ENCODE peak calls at places on chromosomes 13 and 19, in ten cellular contexts. One of them, this sample, is unnamed.

GRCh38 chr13:26184791-26185250 is 37.3 kb downstream of the RNF6 start:
- DNase-seq in substantia nigra: no peak
- DNase-seq in T-helper 9 cell: peak
- DNase-seq in retina: peak
- DNase-seq in amygdala: peak
- DNase-seq in body of pancreas: peak
- DNase-seq in Peyer's patch: peak
- DNase-seq in hypothalamus: peak
- DNase-seq in thoracic aorta: no peak
- DNase-seq in GM04504: peak
- DNase-seq in this sample: peak

GRCh38 chr19:48006762-48007161 is 12.3 kb downstream of the ELSPBP1 start:
- DNase-seq in substantia nigra: no peak
- DNase-seq in retina: no peak
- DNase-seq in GM04504: no peak
- DNase-seq in Peyer's patch: no peak
- DNase-seq in T-helper 9 cell: no peak
- DNase-seq in thoracic aorta: no peak
- DNase-seq in body of pancreas: no peak
- DNase-seq in hypothalamus: no peak
- DNase-seq in amygdala: no peak
- DNase-seq in this sample: no peak

GRCh38 chr13:26168835-26169234 is 53.3 kb downstream of the RNF6 start:
- DNase-seq in amygdala: no peak
- DNase-seq in hypothalamus: no peak
- DNase-seq in GM04504: no peak
- DNase-seq in T-helper 9 cell: no peak
- DNase-seq in Peyer's patch: no peak
- DNase-seq in thoracic aorta: no peak
- DNase-seq in substantia nigra: no peak
- DNase-seq in retina: no peak
- DNase-seq in body of pancreas: no peak
- DNase-seq in this sample: no peak

GRCh38 chr19:16084067-16084685 is 7.9 kb downstream of the TPM4 start:
- DNase-seq in GM04504: no peak
- DNase-seq in amygdala: no peak
- DNase-seq in retina: no peak
- DNase-seq in T-helper 9 cell: no peak
- DNase-seq in body of pancreas: no peak
- DNase-seq in Peyer's patch: no peak
- DNase-seq in thoracic aorta: no peak
- DNase-seq in hypothalamus: no peak
- DNase-seq in substantia nigra: no peak
- DNase-seq in this sample: no peak

GRCh38 chr13:50626031-50626643 is 217.4 kb downstream of the DLEU7 start:
- DNase-seq in T-helper 9 cell: no peak
- DNase-seq in amygdala: no peak
- DNase-seq in Peyer's patch: no peak
- DNase-seq in thoracic aorta: no peak
- DNase-seq in retina: no peak
- DNase-seq in hypothalamus: no peak
- DNase-seq in GM04504: peak
- DNase-seq in substantia nigra: no peak
- DNase-seq in body of pancreas: no peak
- DNase-seq in this sample: no peak

GRCh38 chr13:32499538-32500210 is 38.9 kb downstream of the N4BP2L2 start:
- DNase-seq in substantia nigra: no peak
- DNase-seq in amygdala: no peak
- DNase-seq in thoracic aorta: no peak
- DNase-seq in hypothalamus: no peak
- DNase-seq in body of pancreas: no peak
- DNase-seq in retina: no peak
- DNase-seq in Peyer's patch: no peak
- DNase-seq in GM04504: no peak
- DNase-seq in T-helper 9 cell: no peak
- DNase-seq in this sample: no peak

GRCh38 chr13:114089751-114090400 is 42.5 kb downstream of the RASA3 start:
- DNase-seq in amygdala: no peak
- DNase-seq in substantia nigra: no peak
- DNase-seq in GM04504: no peak
- DNase-seq in hypothalamus: no peak
- DNase-seq in retina: no peak
- DNase-seq in T-helper 9 cell: no peak
- DNase-seq in body of pancreas: peak
- DNase-seq in thoracic aorta: no peak
- DNase-seq in Peyer's patch: no peak
- DNase-seq in this sample: no peak

GRCh38 chr19:49987159-49987698 is 26.3 kb upstream of the SIGLEC11 start:
- DNase-seq in thoracic aorta: peak
- DNase-seq in substantia nigra: peak
- DNase-seq in retina: peak
- DNase-seq in T-helper 9 cell: peak
- DNase-seq in GM04504: peak
- DNase-seq in hypothalamus: peak
- DNase-seq in amygdala: peak
- DNase-seq in Peyer's patch: peak
- DNase-seq in body of pancreas: peak
- DNase-seq in this sample: no peak

GRCh38 chr19:48499352-48500090 is 12.1 kb downstream of the LMTK3 start:
- DNase-seq in T-helper 9 cell: no peak
- DNase-seq in thoracic aorta: no peak
- DNase-seq in retina: no peak
- DNase-seq in GM04504: no peak
- DNase-seq in Peyer's patch: no peak
- DNase-seq in body of pancreas: no peak
- DNase-seq in amygdala: no peak
- DNase-seq in hypothalamus: no peak
- DNase-seq in substantia nigra: no peak
- DNase-seq in this sample: no peak

GRCh38 chr19:4454952-4455738 is 2.4 kb downstream of the UBXN6 start:
- DNase-seq in hypothalamus: no peak
- DNase-seq in Peyer's patch: no peak
- DNase-seq in amygdala: no peak
- DNase-seq in substantia nigra: no peak
- DNase-seq in GM04504: peak
- DNase-seq in thoracic aorta: no peak
- DNase-seq in body of pancreas: no peak
- DNase-seq in retina: no peak
- DNase-seq in T-helper 9 cell: no peak
- DNase-seq in this sample: no peak

GRCh38 chr13:33728271-33729037 is 89.5 kb upstream of the RFC3 start:
- DNase-seq in T-helper 9 cell: no peak
- DNase-seq in thoracic aorta: no peak
- DNase-seq in GM04504: no peak
- DNase-seq in hypothalamus: no peak
- DNase-seq in substantia nigra: no peak
- DNase-seq in body of pancreas: peak
- DNase-seq in retina: no peak
- DNase-seq in Peyer's patch: no peak
- DNase-seq in amygdala: no peak
- DNase-seq in this sample: no peak

GRCh38 chr13:30257433-30258099 is 49.8 kb downstream of the KATNAL1 start:
- DNase-seq in Peyer's patch: no peak
- DNase-seq in amygdala: no peak
- DNase-seq in substantia nigra: peak
- DNase-seq in GM04504: no peak
- DNase-seq in retina: peak
- DNase-seq in body of pancreas: no peak
- DNase-seq in hypothalamus: peak
- DNase-seq in thoracic aorta: no peak
- DNase-seq in T-helper 9 cell: no peak
- DNase-seq in this sample: peak

GRCh38 chr19:41083516-41083915 is 4.7 kb upstream of the CYP2A13 start:
- DNase-seq in body of pancreas: no peak
- DNase-seq in hypothalamus: no peak
- DNase-seq in substantia nigra: no peak
- DNase-seq in Peyer's patch: no peak
- DNase-seq in amygdala: no peak
- DNase-seq in thoracic aorta: no peak
- DNase-seq in GM04504: no peak
- DNase-seq in retina: no peak
- DNase-seq in T-helper 9 cell: no peak
- DNase-seq in this sample: no peak

GRCh38 chr19:42076375-42076944 is 494 bp downstream of the ZNF574 start:
- DNase-seq in GM04504: no peak
- DNase-seq in retina: no peak
- DNase-seq in hypothalamus: no peak
- DNase-seq in body of pancreas: no peak
- DNase-seq in T-helper 9 cell: peak
- DNase-seq in amygdala: no peak
- DNase-seq in Peyer's patch: peak
- DNase-seq in substantia nigra: no peak
- DNase-seq in thoracic aorta: no peak
- DNase-seq in this sample: peak

GRCh38 chr19:28495046-28495445 is 717.9 kb downstream of the UQCRFS1 start:
- DNase-seq in GM04504: no peak
- DNase-seq in amygdala: no peak
- DNase-seq in Peyer's patch: no peak
- DNase-seq in thoracic aorta: no peak
- DNase-seq in substantia nigra: no peak
- DNase-seq in retina: no peak
- DNase-seq in hypothalamus: no peak
- DNase-seq in T-helper 9 cell: no peak
- DNase-seq in body of pancreas: no peak
- DNase-seq in this sample: no peak

GRCh38 chr19:802888-803561 is 5.8 kb downstream of the PTBP1 start:
- DNase-seq in GM04504: no peak
- DNase-seq in substantia nigra: no peak
- DNase-seq in hypothalamus: no peak
- DNase-seq in T-helper 9 cell: no peak
- DNase-seq in body of pancreas: no peak
- DNase-seq in amygdala: no peak
- DNase-seq in thoracic aorta: no peak
- DNase-seq in retina: no peak
- DNase-seq in Peyer's patch: no peak
- DNase-seq in this sample: no peak

GRCh38 chr13:95745289-95745688 is 68.3 kb downstream of the DNAJC3 start:
- DNase-seq in substantia nigra: no peak
- DNase-seq in retina: no peak
- DNase-seq in Peyer's patch: no peak
- DNase-seq in thoracic aorta: no peak
- DNase-seq in GM04504: no peak
- DNase-seq in hypothalamus: no peak
- DNase-seq in amygdala: no peak
- DNase-seq in body of pancreas: no peak
- DNase-seq in T-helper 9 cell: no peak
- DNase-seq in this sample: no peak

GRCh38 chr13:112968380-112968909 is 569 bp upstream of the MCF2L start:
- DNase-seq in amygdala: no peak
- DNase-seq in retina: peak
- DNase-seq in body of pancreas: peak
- DNase-seq in T-helper 9 cell: peak
- DNase-seq in GM04504: no peak
- DNase-seq in Peyer's patch: peak
- DNase-seq in hypothalamus: no peak
- DNase-seq in thoracic aorta: no peak
- DNase-seq in substantia nigra: no peak
- DNase-seq in this sample: peak

GRCh38 chr19:17210296-17210695 is 4.9 kb upstream of the USE1 start:
- DNase-seq in Peyer's patch: no peak
- DNase-seq in body of pancreas: no peak
- DNase-seq in GM04504: no peak
- DNase-seq in T-helper 9 cell: no peak
- DNase-seq in thoracic aorta: no peak
- DNase-seq in retina: no peak
- DNase-seq in amygdala: no peak
- DNase-seq in hypothalamus: no peak
- DNase-seq in substantia nigra: no peak
- DNase-seq in this sample: no peak

GRCh38 chr19:11296264-11296663 is 304 bp downstream of the TSPAN16 start:
- DNase-seq in hypothalamus: no peak
- DNase-seq in Peyer's patch: no peak
- DNase-seq in GM04504: no peak
- DNase-seq in T-helper 9 cell: no peak
- DNase-seq in substantia nigra: no peak
- DNase-seq in retina: no peak
- DNase-seq in thoracic aorta: no peak
- DNase-seq in amygdala: no peak
- DNase-seq in body of pancreas: no peak
- DNase-seq in this sample: no peak

GRCh38 chr19:28949535-28949934 is 263.4 kb downstream of the UQCRFS1 start:
- DNase-seq in body of pancreas: no peak
- DNase-seq in substantia nigra: no peak
- DNase-seq in hypothalamus: no peak
- DNase-seq in T-helper 9 cell: no peak
- DNase-seq in thoracic aorta: no peak
- DNase-seq in GM04504: no peak
- DNase-seq in Peyer's patch: no peak
- DNase-seq in retina: no peak
- DNase-seq in amygdala: no peak
- DNase-seq in this sample: no peak

GRCh38 chr19:51081476-51081875 is 1.2 kb downstream of the KLK14 start:
- DNase-seq in substantia nigra: no peak
- DNase-seq in thoracic aorta: no peak
- DNase-seq in retina: no peak
- DNase-seq in amygdala: no peak
- DNase-seq in GM04504: no peak
- DNase-seq in Peyer's patch: no peak
- DNase-seq in hypothalamus: no peak
- DNase-seq in T-helper 9 cell: no peak
- DNase-seq in body of pancreas: no peak
- DNase-seq in this sample: no peak

GRCh38 chr13:45258339-45258685 is 57.5 kb upstream of the KCTD4 start:
- DNase-seq in retina: no peak
- DNase-seq in hypothalamus: no peak
- DNase-seq in T-helper 9 cell: no peak
- DNase-seq in substantia nigra: no peak
- DNase-seq in body of pancreas: no peak
- DNase-seq in Peyer's patch: no peak
- DNase-seq in amygdala: no peak
- DNase-seq in GM04504: no peak
- DNase-seq in thoracic aorta: no peak
- DNase-seq in this sample: no peak

GRCh38 chr19:17473041-17473440 is 2.7 kb downstream of the SLC27A1 start:
- DNase-seq in GM04504: no peak
- DNase-seq in T-helper 9 cell: no peak
- DNase-seq in amygdala: no peak
- DNase-seq in body of pancreas: no peak
- DNase-seq in retina: no peak
- DNase-seq in Peyer's patch: no peak
- DNase-seq in thoracic aorta: no peak
- DNase-seq in hypothalamus: no peak
- DNase-seq in substantia nigra: no peak
- DNase-seq in this sample: peak

GRCh38 chr19:42693760-42694350 is 46.4 kb downstream of the PSG3 start:
- DNase-seq in amygdala: no peak
- DNase-seq in hypothalamus: no peak
- DNase-seq in thoracic aorta: no peak
- DNase-seq in body of pancreas: peak
- DNase-seq in retina: no peak
- DNase-seq in GM04504: peak
- DNase-seq in T-helper 9 cell: no peak
- DNase-seq in substantia nigra: no peak
- DNase-seq in Peyer's patch: no peak
- DNase-seq in this sample: no peak

GRCh38 chr13:79637086-79637763 is 156.3 kb downstream of the NDFIP2 start:
- DNase-seq in retina: no peak
- DNase-seq in hypothalamus: no peak
- DNase-seq in substantia nigra: no peak
- DNase-seq in GM04504: no peak
- DNase-seq in T-helper 9 cell: no peak
- DNase-seq in Peyer's patch: no peak
- DNase-seq in thoracic aorta: no peak
- DNase-seq in body of pancreas: peak
- DNase-seq in amygdala: no peak
- DNase-seq in this sample: peak

GRCh38 chr19:8396563-8397203 is 6.5 kb downstream of the RAB11B start:
- DNase-seq in hypothalamus: peak
- DNase-seq in Peyer's patch: peak
- DNase-seq in T-helper 9 cell: peak
- DNase-seq in GM04504: no peak
- DNase-seq in body of pancreas: peak
- DNase-seq in retina: no peak
- DNase-seq in substantia nigra: peak
- DNase-seq in amygdala: peak
- DNase-seq in thoracic aorta: no peak
- DNase-seq in this sample: peak

GRCh38 chr19:14434157-14434501 is 1.0 kb downstream of the PKN1 start:
- DNase-seq in retina: no peak
- DNase-seq in body of pancreas: peak
- DNase-seq in substantia nigra: no peak
- DNase-seq in amygdala: no peak
- DNase-seq in T-helper 9 cell: no peak
- DNase-seq in hypothalamus: no peak
- DNase-seq in GM04504: no peak
- DNase-seq in Peyer's patch: peak
- DNase-seq in thoracic aorta: no peak
- DNase-seq in this sample: no peak